ENCODE peak calls at places on chromosomes 5 and 9, in four cellular contexts. One of them, this sample, is unnamed.

GRCh38 chr9:135157856-135158571 is 70.5 kb downstream of the OLFM1 start:
- DNase-seq in Panc1: no peak
- DNase-seq in lung: no peak
- DNase-seq in astrocyte of the spinal cord: no peak
- DNase-seq in this sample: no peak

GRCh38 chr5:65102826-65103673 is 334.3 kb downstream of the CWC27 start:
- DNase-seq in Panc1: no peak
- DNase-seq in lung: peak; percentile 69
- DNase-seq in astrocyte of the spinal cord: peak; percentile 74
- DNase-seq in this sample: no peak

GRCh38 chr5:60652206-60652605 is 47.8 kb downstream of the DEPDC1B start:
- DNase-seq in Panc1: no peak
- DNase-seq in lung: no peak
- DNase-seq in astrocyte of the spinal cord: peak; percentile 82
- DNase-seq in this sample: no peak

GRCh38 chr5:61673007-61673735 is 341.1 kb downstream of the ZSWIM6 start:
- DNase-seq in Panc1: no peak
- DNase-seq in lung: no peak
- DNase-seq in astrocyte of the spinal cord: peak; percentile 56
- DNase-seq in this sample: no peak

GRCh38 chr5:163727028-163727427 is 221.6 kb downstream of the MAT2B start:
- DNase-seq in Panc1: no peak
- DNase-seq in lung: no peak
- DNase-seq in astrocyte of the spinal cord: no peak
- DNase-seq in this sample: no peak

GRCh38 chr9:21567926-21568325 is 85.8 kb upstream of the IFNE start:
- DNase-seq in Panc1: no peak
- DNase-seq in lung: no peak
- DNase-seq in astrocyte of the spinal cord: no peak
- DNase-seq in this sample: no peak

GRCh38 chr9:129359871-129360536 is 181.9 kb upstream of the IER5L start:
- DNase-seq in Panc1: no peak
- DNase-seq in lung: no peak
- DNase-seq in astrocyte of the spinal cord: no peak
- DNase-seq in this sample: no peak

GRCh38 chr5:127650649-127651048 is 1.8 kb downstream of the CTXN3 start:
- DNase-seq in Panc1: no peak
- DNase-seq in lung: no peak
- DNase-seq in astrocyte of the spinal cord: peak; percentile 86
- DNase-seq in this sample: no peak

GRCh38 chr9:6689893-6690634 is 44.5 kb upstream of the GLDC start:
- DNase-seq in Panc1: no peak
- DNase-seq in lung: no peak
- DNase-seq in astrocyte of the spinal cord: no peak
- DNase-seq in this sample: no peak

GRCh38 chr5:179127136-179128040 is 67.2 kb downstream of the ZNF354C start:
- DNase-seq in Panc1: no peak
- DNase-seq in lung: no peak
- DNase-seq in astrocyte of the spinal cord: no peak
- DNase-seq in this sample: no peak

GRCh38 chr5:143213231-143213850 is 190.1 kb downstream of the NR3C1 start:
- DNase-seq in Panc1: no peak
- DNase-seq in lung: no peak
- DNase-seq in astrocyte of the spinal cord: peak; percentile 50
- DNase-seq in this sample: no peak

GRCh38 chr5:160242140-160242539 is 12.8 kb downstream of the FABP6 start:
- DNase-seq in Panc1: peak; percentile 22
- DNase-seq in lung: no peak
- DNase-seq in astrocyte of the spinal cord: no peak
- DNase-seq in this sample: no peak

GRCh38 chr5:82163459-82164108 is 114.6 kb downstream of the RPS23 start:
- DNase-seq in Panc1: no peak
- DNase-seq in lung: no peak
- DNase-seq in astrocyte of the spinal cord: peak; percentile 55
- DNase-seq in this sample: no peak

GRCh38 chr5:156189628-156190027 is 137.3 kb upstream of the SGCD start:
- DNase-seq in Panc1: no peak
- DNase-seq in lung: no peak
- DNase-seq in astrocyte of the spinal cord: no peak
- DNase-seq in this sample: no peak

GRCh38 chr5:139759219-139759721 is 36.3 kb upstream of the PSD2 start:
- DNase-seq in Panc1: no peak
- DNase-seq in lung: no peak
- DNase-seq in astrocyte of the spinal cord: no peak
- DNase-seq in this sample: no peak

GRCh38 chr5:55480781-55481180 is 54.0 kb downstream of the PLPP1 start:
- DNase-seq in Panc1: no peak
- DNase-seq in lung: no peak
- DNase-seq in astrocyte of the spinal cord: peak; percentile 29
- DNase-seq in this sample: no peak

GRCh38 chr5:172868924-172869565 is 35.0 kb downstream of the ERGIC1 start:
- DNase-seq in Panc1: peak; percentile 79
- DNase-seq in lung: peak; percentile 82
- DNase-seq in astrocyte of the spinal cord: peak; percentile 95
- DNase-seq in this sample: no peak
- TF ChIP-seq CTCF in Panc1: no peak
- TF ChIP-seq CTCF in lung: no peak
- TF ChIP-seq CTCF in astrocyte of the spinal cord: peak; percentile 58
- TF ChIP-seq CTCF in this sample: no peak

DNA sequence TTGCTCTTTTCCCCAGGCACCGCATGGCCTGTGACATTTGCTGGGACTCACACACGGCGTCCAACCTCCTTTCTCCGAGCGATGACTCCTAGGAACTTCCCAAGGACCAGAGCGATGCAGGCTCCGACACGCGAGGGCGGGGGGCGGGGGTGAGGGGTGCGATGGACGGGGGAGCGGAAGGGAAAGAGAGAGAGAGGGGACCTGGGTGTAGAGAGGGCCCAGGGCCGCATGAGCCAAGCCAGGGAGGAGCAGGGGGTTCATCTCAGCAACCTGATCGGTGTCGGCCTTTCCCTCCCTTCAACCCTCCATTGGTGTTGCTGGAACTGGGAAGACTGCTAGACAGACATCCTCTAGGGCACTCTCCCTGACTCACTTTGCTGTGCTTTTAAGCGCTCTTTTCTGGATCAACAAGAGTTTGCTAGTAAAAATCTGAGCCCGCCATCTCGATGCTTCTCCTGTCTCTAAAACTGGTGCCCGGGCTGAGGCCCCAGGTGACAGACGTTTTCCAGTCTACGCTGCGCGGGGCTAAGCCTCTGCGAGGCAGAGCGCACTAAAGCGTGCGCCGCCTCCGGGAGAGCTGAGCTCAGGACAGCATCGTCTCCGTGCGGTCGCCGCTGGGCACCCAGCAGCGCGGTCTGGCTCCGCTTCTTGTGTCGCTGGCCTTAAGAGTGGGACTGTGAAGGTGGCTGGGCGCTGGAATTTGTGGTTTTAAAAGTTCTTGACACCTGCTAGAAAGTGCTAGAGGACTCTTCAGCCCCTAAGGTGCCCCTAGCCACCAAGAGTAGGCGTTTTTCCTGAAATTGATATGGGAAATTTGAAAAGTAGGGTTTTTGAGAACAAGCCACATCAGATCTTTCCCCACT is 1.0 kb upstream of the TSLP start:
- DNase-seq in Panc1: no peak
- DNase-seq in lung: no peak
- DNase-seq in astrocyte of the spinal cord: peak; percentile 32
- DNase-seq in this sample: peak; percentile 30
- TF ChIP-seq CTCF in Panc1: no peak
- TF ChIP-seq CTCF in lung: no peak
- TF ChIP-seq CTCF in astrocyte of the spinal cord: peak; percentile 17
- TF ChIP-seq CTCF in this sample: no peak

GRCh38 chr9:16100596-16101091 is 547.8 kb downstream of the CCDC171 start:
- DNase-seq in Panc1: no peak
- DNase-seq in lung: peak; percentile 36
- DNase-seq in astrocyte of the spinal cord: peak; percentile 36
- DNase-seq in this sample: peak; percentile 10

GRCh38 chr9:16105576-16105975 is 552.7 kb downstream of the CCDC171 start:
- DNase-seq in Panc1: no peak
- DNase-seq in lung: no peak
- DNase-seq in astrocyte of the spinal cord: peak; percentile 68
- DNase-seq in this sample: no peak

GRCh38 chr9:16106211-16106610 is 553.4 kb downstream of the CCDC171 start:
- DNase-seq in Panc1: no peak
- DNase-seq in lung: no peak
- DNase-seq in astrocyte of the spinal cord: no peak
- DNase-seq in this sample: no peak

GRCh38 chr9:16102154-16102553 is 549.3 kb downstream of the CCDC171 start:
- DNase-seq in Panc1: no peak
- DNase-seq in lung: no peak
- DNase-seq in astrocyte of the spinal cord: no peak
- DNase-seq in this sample: no peak

GRCh38 chr9:16103613-16104012 is 550.8 kb downstream of the CCDC171 start:
- DNase-seq in Panc1: no peak
- DNase-seq in lung: no peak
- DNase-seq in astrocyte of the spinal cord: peak; percentile 70
- DNase-seq in this sample: no peak
- TF ChIP-seq CTCF in Panc1: no peak
- TF ChIP-seq CTCF in lung: no peak
- TF ChIP-seq CTCF in astrocyte of the spinal cord: no peak
- TF ChIP-seq CTCF in this sample: no peak

GRCh38 chr5:32476891-32477290 is 32.4 kb upstream of the ZFR start:
- DNase-seq in Panc1: no peak
- DNase-seq in lung: no peak
- DNase-seq in astrocyte of the spinal cord: no peak
- DNase-seq in this sample: no peak

GRCh38 chr5:32474201-32474854 is 29.8 kb upstream of the ZFR start:
- DNase-seq in Panc1: no peak
- DNase-seq in lung: no peak
- DNase-seq in astrocyte of the spinal cord: no peak
- DNase-seq in this sample: no peak

GRCh38 chr5:32473072-32473471 is 28.5 kb upstream of the ZFR start:
- DNase-seq in Panc1: no peak
- DNase-seq in lung: no peak
- DNase-seq in astrocyte of the spinal cord: no peak
- DNase-seq in this sample: no peak

GRCh38 chr5:32475338-32476097 is 31.0 kb upstream of the ZFR start:
- DNase-seq in Panc1: no peak
- DNase-seq in lung: no peak
- DNase-seq in astrocyte of the spinal cord: no peak
- DNase-seq in this sample: no peak

GRCh38 chr5:32471784-32472183 is 27.2 kb upstream of the ZFR start:
- DNase-seq in Panc1: no peak
- DNase-seq in lung: no peak
- DNase-seq in astrocyte of the spinal cord: no peak
- DNase-seq in this sample: no peak
- TF ChIP-seq CTCF in Panc1: no peak
- TF ChIP-seq CTCF in lung: no peak
- TF ChIP-seq CTCF in astrocyte of the spinal cord: no peak
- TF ChIP-seq CTCF in this sample: no peak

This sample was measured in progenitor cell of endocrine pancreas.